ENCODE peak calls at places on chromosomes 7 and 10, in ten cellular contexts. C is stimulated activated CD4-positive, alpha-beta T cell treated with anti-CD3 and anti-CD28 coated beads, Interleukin-1b, Interleukin-23, amount 100 ng/mL, for 1 hour; G is dorsolateral prefrontal cortex; F is activated gamma-delta T cell treated with Interleukin-2 at 50 U/mL for 16 hours; Q is stimulated activated naive B cell treated with anti-CD40 and anti-IgM and Interleukin-4, amounts not matched to agents 10 μg/mL and 1 μg/mL and 100 μg/mL, for 72 hours; P is T follicular helper cell; H is epithelial cell of esophagus; E is COR-L47; V is GOT3; D is GM18507. B is an unnamed sample.

GRCh38 chr7:101486056-101486763 is 123.5 kb downstream of the COL26A1 start:
- DNase-seq in G (no peak), V (no peak), Q (no peak), C (no peak), H (no peak), D (no peak), E (no peak), P (no peak), F (no peak), B (no peak)

GRCh38 chr10:71600856-71601255 is 118.7 kb downstream of the C10orf105 start:
- DNase-seq in G (no peak), D (no peak), V (no peak), P (no peak), H (peak), E (no peak), Q (no peak), F (no peak), C (no peak), B (no peak)

GRCh38 chr7:136078630-136079029 is 101.5 kb upstream of the MTPN start:
- DNase-seq in F (no peak), P (no peak), H (no peak), D (no peak), C (no peak), E (no peak), Q (no peak), G (no peak), V (no peak), B (no peak)

GRCh38 chr7:100127866-100128601 is 1.3 kb downstream of the MBLAC1 start:
- DNase-seq in Q (no peak), P (no peak), H (no peak), G (no peak), F (peak), E (no peak), C (no peak), V (no peak), D (no peak), B (peak)

GRCh38 chr10:118658762-118659161 is 63.3 kb upstream of the PRLHR start:
- DNase-seq in G (no peak), Q (no peak), D (no peak), C (no peak), P (no peak), H (no peak), E (no peak), V (no peak), F (no peak), B (no peak)

GRCh38 chr7:843230-843629 is 11.0 kb downstream of the SUN1 start:
- DNase-seq in F (no peak), Q (no peak), P (no peak), E (no peak), D (no peak), V (no peak), G (no peak), H (no peak), C (no peak), B (no peak)

GRCh38 chr10:47190802-47191450 is 109.1 kb upstream of the GDF10 start:
- DNase-seq in F (no peak), G (no peak), Q (no peak), C (no peak), E (no peak), V (no peak), P (no peak), D (no peak), H (no peak), B (no peak)

GRCh38 chr7:91690541-91690940 is 190.0 kb downstream of the MTERF1 start:
- DNase-seq in V (no peak), C (no peak), G (no peak), E (no peak), F (no peak), H (no peak), P (no peak), D (no peak), Q (no peak), B (no peak)

GRCh38 chr7:155872678-155873369 is 60.6 kb upstream of the SHH start:
- DNase-seq in E (no peak), V (no peak), Q (no peak), C (no peak), G (no peak), P (no peak), H (no peak), F (no peak), D (no peak), B (no peak)

GRCh38 chr10:24951201-24952145 is 933 bp downstream of the PRTFDC1 start:
- DNase-seq in H (no peak), E (peak), V (no peak), C (no peak), G (peak), D (no peak), Q (no peak), P (no peak), F (no peak), B (peak)

GRCh38 chr10:31350891-31351290 is 31.9 kb downstream of the ZEB1 start:
- DNase-seq in P (no peak), Q (no peak), F (no peak), C (no peak), D (no peak), G (no peak), H (no peak), V (no peak), E (no peak), B (no peak)

GRCh38 chr7:137454169-137455166 is 110.9 kb upstream of the PTN start:
- DNase-seq in V (no peak), H (peak), F (no peak), E (peak), C (no peak), G (no peak), D (peak), Q (no peak), P (no peak), B (peak)

GRCh38 chr7:79130715-79131114 is 322.8 kb downstream of the MAGI2 start:
- DNase-seq in C (no peak), P (no peak), E (no peak), H (no peak), G (no peak), Q (no peak), F (no peak), V (no peak), D (no peak), B (no peak)

GRCh38 chr7:151038951-151039849 is 9.1 kb upstream of the ASIC3 start:
- DNase-seq in D (no peak), P (no peak), G (no peak), E (peak), Q (peak), C (peak), H (peak), V (peak), F (peak), B (peak)

GRCh38 chr10:75358835-75359421 is 42.6 kb downstream of the ZNF503 start:
- DNase-seq in H (peak), V (peak), P (no peak), E (no peak), G (no peak), C (no peak), F (no peak), Q (no peak), D (no peak), B (peak)

GRCh38 chr10:87538092-87538795 is 33.6 kb downstream of the MINPP1 start:
- DNase-seq in E (no peak), H (no peak), F (no peak), C (no peak), P (no peak), V (no peak), G (no peak), Q (no peak), D (no peak), B (no peak)

GRCh38 chr7:95335093-95335492 is 10.8 kb upstream of the PON1 start:
- DNase-seq in C (no peak), E (no peak), D (no peak), G (no peak), F (no peak), H (peak), P (no peak), V (no peak), Q (no peak), B (no peak)

B was measured in HuH-7.